ENCODE peak calls at places on chromosome 21, in eight cellular contexts. Q, S, C, G, B, K, F and E are unnamed samples.

GRCh38 chr21:26881504-26882228 is 36.5 kb upstream of the ADAMTS1 start:
- DNase-seq in Q (peak), S (peak), C (no peak), G (peak), B (peak), K (no peak), F (no peak), E (peak)

GRCh38 chr21:46060596-46061061 is 37.3 kb upstream of the COL6A2 start:
- DNase-seq in Q (no peak), S (peak), C (no peak), G (peak), B (peak), K (peak), F (peak), E (peak)

GRCh38 chr21:7933923-7934322 is 2587.5 kb upstream of the TPTE start:
- DNase-seq in Q (no peak), S (no peak), C (no peak), G (no peak), B (no peak), K (no peak), F (no peak), E (no peak)

GRCh38 chr21:46675595-46676280 is 40.3 kb downstream of the PRMT2 start:
- DNase-seq in Q (no peak), S (no peak), C (no peak), G (no peak), B (peak), K (no peak), F (no peak), E (no peak)

GRCh38 chr21:42627527-42628289 is 25.7 kb upstream of the PDE9A start:
- DNase-seq in Q (no peak), S (no peak), C (no peak), G (no peak), B (no peak), K (no peak), F (no peak), E (peak)

GRCh38 chr21:46151261-46151988 is 4.0 kb downstream of the FTCD start:
- DNase-seq in Q (no peak), S (no peak), C (no peak), G (no peak), B (no peak), K (peak), F (no peak), E (peak)

GRCh38 chr21:33865996-33866575 is 49.5 kb downstream of the ATP5PO start:
- DNase-seq in Q (no peak), S (no peak), C (no peak), G (no peak), B (no peak), K (no peak), F (no peak), E (no peak)

GRCh38 chr21:33208534-33208933 is 21.2 kb upstream of the IFNAR2 start:
- DNase-seq in Q (no peak), S (no peak), C (no peak), G (peak), B (no peak), K (no peak), F (no peak), E (no peak)

GRCh38 chr21:16454371-16454770 is 724.6 kb downstream of the USP25 start:
- DNase-seq in Q (no peak), S (peak), C (no peak), G (peak), B (peak), K (no peak), F (no peak), E (no peak)

GRCh38 chr21:21366277-21366676 is 368.1 kb downstream of the NCAM2 start:
- DNase-seq in Q (no peak), S (no peak), C (no peak), G (no peak), B (no peak), K (no peak), F (no peak), E (no peak)

GRCh38 chr21:35924714-35925301 is 135.5 kb downstream of the SETD4 start:
- DNase-seq in Q (no peak), S (peak), C (no peak), G (peak), B (peak), K (no peak), F (no peak), E (no peak)

GRCh38 chr21:28375708-28376385 is 616.8 kb downstream of the LTN1 start:
- DNase-seq in Q (no peak), S (peak), C (no peak), G (peak), B (peak), K (no peak), F (no peak), E (no peak)

GRCh38 chr21:35208117-35208516 is 159.0 kb upstream of the RUNX1 start:
- DNase-seq in Q (no peak), S (no peak), C (no peak), G (no peak), B (no peak), K (no peak), F (no peak), E (no peak)

GRCh38 chr21:26140185-26140584 is 30.4 kb downstream of the APP start:
- DNase-seq in Q (no peak), S (peak), C (no peak), G (peak), B (peak), K (peak), F (peak), E (no peak)

GRCh38 chr21:36200089-36200561 is 43.5 kb downstream of the DOP1B start:
- DNase-seq in Q (no peak), S (no peak), C (no peak), G (no peak), B (no peak), K (no peak), F (no peak), E (no peak)

GRCh38 chr21:25895565-25896205 is 160.9 kb downstream of the GABPA start:
- DNase-seq in Q (no peak), S (peak), C (no peak), G (peak), B (peak), K (no peak), F (no peak), E (no peak)

GRCh38 chr21:35215870-35216269 is 166.8 kb upstream of the RUNX1 start:
- DNase-seq in Q (no peak), S (no peak), C (no peak), G (no peak), B (no peak), K (no peak), F (no peak), E (no peak)

GRCh38 chr21:35410656-35411055 is 361.6 kb upstream of the RUNX1 start:
- DNase-seq in Q (no peak), S (no peak), C (no peak), G (no peak), B (no peak), K (no peak), F (no peak), E (no peak)

GRCh38 chr21:29238052-29238966 is 60.4 kb upstream of the BACH1 start:
- DNase-seq in Q (no peak), S (peak), C (no peak), G (peak), B (peak), K (no peak), F (no peak), E (no peak)

GRCh38 chr21:46145840-46146691 is 9.3 kb downstream of the FTCD start:
- DNase-seq in Q (no peak), S (no peak), C (no peak), G (no peak), B (no peak), K (no peak), F (no peak), E (peak)

GRCh38 chr21:26834181-26834945 is 10.8 kb downstream of the ADAMTS1 start:
- DNase-seq in Q (no peak), S (peak), C (no peak), G (no peak), B (peak), K (no peak), F (no peak), E (no peak)

GRCh38 chr21:32940079-32941014 is 85.4 kb upstream of the OLIG2 start:
- DNase-seq in Q (peak), S (peak), C (peak), G (peak), B (peak), K (peak), F (peak), E (peak)

GRCh38 chr21:35352066-35352770 is 303.1 kb upstream of the RUNX1 start:
- DNase-seq in Q (no peak), S (peak), C (no peak), G (peak), B (peak), K (no peak), F (no peak), E (no peak)

GRCh38 chr21:44013380-44014088 is 1.4 kb downstream of the TRAPPC10 start:
- DNase-seq in Q (no peak), S (peak), C (no peak), G (no peak), B (no peak), K (no peak), F (peak), E (peak)

GRCh38 chr21:33308586-33309490 is 15.9 kb upstream of the IFNAR1 start:
- DNase-seq in Q (no peak), S (peak), C (no peak), G (peak), B (peak), K (no peak), F (no peak), E (no peak)

GRCh38 chr21:14768042-14768441 is 221.9 kb upstream of the SAMSN1 start:
- DNase-seq in Q (no peak), S (no peak), C (no peak), G (peak), B (no peak), K (no peak), F (no peak), E (no peak)

GRCh38 chr21:36908260-36908908 is 58.1 kb downstream of the HLCS start:
- DNase-seq in Q (no peak), S (peak), C (no peak), G (no peak), B (peak), K (no peak), F (no peak), E (no peak)

GRCh38 chr21:26093094-26093493 is 77.5 kb downstream of the APP start:
- DNase-seq in Q (no peak), S (peak), C (no peak), G (peak), B (peak), K (no peak), F (no peak), E (no peak)

GRCh38 chr21:36717901-36718465 is 19.1 kb downstream of the SIM2 start:
- DNase-seq in Q (no peak), S (no peak), C (no peak), G (no peak), B (no peak), K (peak), F (no peak), E (peak)

GRCh38 chr21:26374817-26375216 is 198.3 kb downstream of the CYYR1 start:
- DNase-seq in Q (no peak), S (no peak), C (no peak), G (no peak), B (no peak), K (no peak), F (no peak), E (no peak)

GRCh38 chr21:37153193-37153934 is 80.3 kb downstream of the TTC3 start:
- DNase-seq in Q (no peak), S (peak), C (no peak), G (peak), B (peak), K (no peak), F (peak), E (no peak)

GRCh38 chr21:35232545-35233176 is 183.6 kb upstream of the RUNX1 start:
- DNase-seq in Q (peak), S (peak), C (no peak), G (peak), B (peak), K (peak), F (no peak), E (no peak)

GRCh38 chr21:28521932-28522826 is 470.5 kb downstream of the LTN1 start:
- DNase-seq in Q (peak), S (peak), C (no peak), G (peak), B (peak), K (no peak), F (no peak), E (no peak)

GRCh38 chr21:36320421-36321324 is 676 bp downstream of the MORC3 start:
- DNase-seq in Q (peak), S (peak), C (no peak), G (peak), B (peak), K (peak), F (peak), E (peak)

GRCh38 chr21:37463083-37463780 is 96.7 kb downstream of the DYRK1A start:
- DNase-seq in Q (no peak), S (peak), C (no peak), G (peak), B (peak), K (peak), F (no peak), E (no peak)

GRCh38 chr21:35575280-35575915 is 484.9 kb downstream of the SETD4 start:
- DNase-seq in Q (no peak), S (peak), C (no peak), G (peak), B (peak), K (no peak), F (no peak), E (no peak)

DNA sequence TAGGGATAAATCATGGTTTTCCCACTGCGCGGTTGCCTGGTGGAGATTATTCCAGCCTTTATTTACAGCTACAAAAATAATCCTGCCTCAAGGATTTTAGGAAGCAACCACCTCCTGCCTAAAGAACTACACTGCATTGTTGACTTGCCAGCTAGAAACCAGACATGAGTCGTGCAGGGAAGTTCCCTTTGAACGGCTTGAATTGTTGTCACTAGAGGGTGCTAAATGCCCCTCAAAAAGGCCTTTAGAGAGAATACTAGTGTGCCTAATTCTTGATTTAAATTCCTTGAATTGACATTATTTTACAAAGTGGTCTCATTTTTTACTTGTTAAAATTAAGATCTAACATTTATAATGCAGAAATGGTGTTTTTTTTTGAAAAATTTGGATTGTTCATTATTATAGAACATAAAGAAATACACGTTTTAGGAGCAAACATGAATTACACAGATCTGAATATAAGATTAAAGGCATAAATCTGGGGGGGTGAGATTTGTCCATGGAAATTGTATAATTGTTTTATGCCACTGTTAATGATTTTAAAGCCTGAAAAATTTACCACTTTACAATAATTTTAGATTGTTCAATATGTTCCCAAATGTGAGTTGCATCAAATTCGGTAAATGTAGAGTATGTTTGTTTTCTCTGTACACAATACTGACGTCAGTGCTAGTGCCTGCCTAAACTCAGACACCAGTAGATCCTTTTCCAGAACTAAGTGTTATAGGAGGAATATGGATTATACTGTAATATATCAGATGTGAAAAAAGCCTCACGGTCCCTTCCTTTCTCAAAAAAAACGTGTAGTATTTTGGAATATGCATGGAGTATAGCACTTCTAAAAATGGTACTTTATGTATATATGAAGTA is 7.6 kb upstream of the ERG start:
- DNase-seq in Q (peak), S (peak), C (no peak), G (peak), B (peak), K (no peak), F (peak), E (no peak)
- H3K4me3 ChIP-seq in Q (no peak), S (no peak), C (no peak), G (no peak), B (no peak), K (no peak), F (no peak), E (no peak)

GRCh38 chr21:38752051-38752505 is 53.7 kb upstream of the ETS2 start:
- DNase-seq in Q (no peak), S (no peak), C (no peak), G (no peak), B (no peak), K (no peak), F (no peak), E (no peak)
- H3K4me3 ChIP-seq in Q (no peak), S (no peak), C (no peak), G (no peak), B (no peak), K (no peak), F (no peak), E (no peak)

GRCh38 chr21:45050786-45051489 is 23.4 kb upstream of the ADARB1 start:
- DNase-seq in Q (no peak), S (peak), C (no peak), G (peak), B (peak), K (no peak), F (no peak), E (peak)
- H3K4me3 ChIP-seq in Q (no peak), S (no peak), C (no peak), G (no peak), B (no peak), K (no peak), F (no peak), E (no peak)

GRCh38 chr21:8991088-8991907 is 1530.1 kb upstream of the TPTE start:
- DNase-seq in Q (no peak), S (no peak), C (no peak), G (no peak), B (no peak), K (no peak), F (no peak), E (no peak)
- H3K4me3 ChIP-seq in Q (no peak), S (no peak), C (no peak), G (no peak), B (no peak), K (no peak), F (no peak), E (no peak)

GRCh38 chr21:31340499-31340898 is 3.6 kb downstream of the TIAM1 start:
- DNase-seq in Q (no peak), S (no peak), C (no peak), G (no peak), B (no peak), K (no peak), F (no peak), E (no peak)

GRCh38 chr21:31340942-31341487 is 3.0 kb downstream of the TIAM1 start:
- DNase-seq in Q (no peak), S (no peak), C (no peak), G (no peak), B (no peak), K (no peak), F (no peak), E (no peak)

GRCh38 chr21:31343680-31344480 is at the start of gene TIAM1:
- DNase-seq in Q (peak), S (peak), C (no peak), G (peak), B (peak), K (peak), F (peak), E (peak)

GRCh38 chr21:31342328-31342727 is 1.7 kb downstream of the TIAM1 start:
- DNase-seq in Q (no peak), S (no peak), C (no peak), G (no peak), B (no peak), K (no peak), F (no peak), E (no peak)

DNA sequence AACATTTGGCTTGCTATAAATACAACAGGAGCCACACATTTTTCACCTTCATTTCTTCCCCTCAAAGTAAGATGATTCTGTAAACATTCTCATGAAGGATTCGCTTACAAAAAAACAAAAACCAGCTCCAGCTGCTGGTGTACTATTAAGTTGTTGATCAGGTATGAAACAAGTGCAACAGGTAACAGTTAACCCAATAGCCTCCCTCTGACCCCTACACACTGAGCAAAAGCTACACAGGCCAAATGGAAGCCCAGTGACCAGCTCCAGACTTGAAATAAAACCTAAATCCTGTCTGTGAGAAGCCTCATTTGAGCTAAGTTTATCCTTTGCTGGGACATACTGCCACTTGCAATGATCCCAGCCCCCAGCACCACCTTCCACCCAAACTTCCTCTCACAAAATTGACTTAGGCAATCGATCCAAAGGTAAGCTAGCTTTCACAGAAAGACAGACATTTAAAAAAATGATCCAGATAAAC is 991 bp downstream of the TIAM1 start:
- DNase-seq in Q (no peak), S (no peak), C (no peak), G (no peak), B (no peak), K (no peak), F (no peak), E (no peak)
- H3K4me3 ChIP-seq in Q (peak), S (peak), C (peak), G (peak), B (peak), K (peak), F (peak), E (peak)

GRCh38 chr21:41581592-41582228 is 73.8 kb upstream of the TMPRSS2 start:
- DNase-seq in Q (no peak), S (no peak), C (no peak), G (no peak), B (no peak), K (peak), F (peak), E (peak)
- H3K4me3 ChIP-seq in Q (no peak), S (no peak), C (no peak), G (no peak), B (no peak), K (no peak), F (no peak), E (no peak)